ENCODE peak calls at places on chromosomes 11 and 22, in seven cellular contexts. O, E, Y, Q, F, C and Z are unnamed samples. For H3K36me3, the result is how much of the 10 kb centered on the place peaks cover.

GRCh38 chr11:47052576-47052975 is 116.0 kb downstream of the CSTPP1 start:
- DNase-seq in C (no peak), O (no peak), Q (no peak), E (no peak), Y (no peak), F (no peak), Z (no peak)

GRCh38 chr11:128279861-128280260 is 307.5 kb downstream of the ETS1 start:
- DNase-seq in Y (no peak), F (no peak), C (no peak), E (no peak), O (no peak), Q (no peak), Z (no peak)

GRCh38 chr11:331332-332060 is 10.8 kb upstream of the IFITM3 start:
- DNase-seq in F (peak), E (no peak), Q (peak), Y (no peak), O (no peak), C (no peak), Z (peak)

GRCh38 chr11:45083544-45084087 is 62.8 kb upstream of the PRDM11 start:
- DNase-seq in Q (no peak), E (no peak), F (no peak), O (no peak), Y (no peak), C (no peak), Z (no peak)

GRCh38 chr11:116420770-116421528 is 351.8 kb downstream of the BUD13 start:
- DNase-seq in O (peak), Y (no peak), F (peak), E (no peak), C (no peak), Q (no peak), Z (no peak)

GRCh38 chr11:69661413-69661715 is 13.8 kb downstream of the LTO1 start:
- DNase-seq in Y (no peak), Q (no peak), F (no peak), O (no peak), C (no peak), E (no peak), Z (no peak)

GRCh38 chr11:48095779-48096470 is 115.6 kb downstream of the PTPRJ start:
- DNase-seq in Q (no peak), E (no peak), C (no peak), F (no peak), O (no peak), Y (no peak), Z (no peak)

GRCh38 chr11:112293614-112294013 is 33.0 kb upstream of the PLET1 start:
- DNase-seq in E (peak), Q (no peak), O (peak), Y (no peak), F (peak), C (no peak), Z (no peak)

GRCh38 chr11:118910309-118911112 is 15.2 kb downstream of the BCL9L start:
- DNase-seq in F (peak), C (peak), Y (no peak), O (peak), Q (peak), E (peak), Z (peak)

GRCh38 chr22:22397292-22397870 is 111.2 kb downstream of the ZNF280B start:
- DNase-seq in C (no peak), Y (no peak), E (peak), Q (no peak), F (peak), O (no peak), Z (no peak)

GRCh38 chr11:47004595-47005033 is 68.1 kb downstream of the CSTPP1 start:
- DNase-seq in F (peak), C (peak), Y (no peak), E (peak), O (peak), Q (peak), Z (no peak)

GRCh38 chr11:110909331-110909730 is 197.1 kb upstream of the ARHGAP20 start:
- DNase-seq in Y (no peak), F (no peak), O (no peak), Q (no peak), E (no peak), C (no peak), Z (no peak)

GRCh38 chr11:60921259-60921658 is 3.0 kb upstream of the TMEM132A start:
- DNase-seq in C (no peak), Y (no peak), E (no peak), Q (no peak), O (no peak), F (no peak), Z (no peak)

GRCh38 chr22:26743149-26743548 is 85.8 kb downstream of the MIAT start:
- DNase-seq in C (no peak), E (no peak), O (no peak), F (no peak), Y (no peak), Q (no peak), Z (no peak)

GRCh38 chr11:74860743-74861142 is 88.1 kb downstream of the XRRA1 start:
- DNase-seq in Q (no peak), O (no peak), F (no peak), Y (no peak), E (no peak), C (no peak), Z (no peak)

GRCh38 chr11:130049260-130049659 is 20.4 kb upstream of the APLP2 start:
- DNase-seq in E (no peak), C (no peak), F (no peak), Y (no peak), Q (no peak), O (no peak), Z (no peak)

GRCh38 chr11:88313441-88313840 is 24.1 kb downstream of the CTSC start:
- DNase-seq in E (no peak), C (no peak), Q (no peak), O (no peak), F (no peak), Y (no peak), Z (no peak)

GRCh38 chr22:35231585-35232084 is 25.7 kb upstream of the HMGXB4 start:
- DNase-seq in C (peak), Q (peak), E (peak), O (peak), F (no peak), Y (no peak), Z (peak)

GRCh38 chr11:132925825-132926469 is 606.4 kb downstream of the OPCML start:
- DNase-seq in O (no peak), Q (no peak), Y (no peak), E (no peak), C (no peak), F (no peak), Z (no peak)

GRCh38 chr11:86069408-86070086 is 663 bp upstream of the PICALM start:
- DNase-seq in Y (no peak), C (peak), E (peak), Q (peak), F (peak), O (no peak), Z (no peak)

GRCh38 chr11:62573006-62573591 is 592 bp downstream of the EEF1G start:
- DNase-seq in Q (no peak), O (no peak), E (no peak), C (no peak), Y (no peak), F (peak), Z (no peak)

GRCh38 chr22:45007247-45007945 is 2.4 kb downstream of the PHF21B start:
- DNase-seq in F (no peak), E (no peak), C (no peak), Q (peak), Y (no peak), O (no peak), Z (no peak)

GRCh38 chr11:1099519-1100355 is 25.1 kb downstream of the MUC2 start:
- DNase-seq in C (no peak), Y (no peak), O (no peak), Q (no peak), E (no peak), F (no peak), Z (no peak)

GRCh38 chr11:109508185-109508584 is 86.2 kb downstream of the C11orf87 start:
- DNase-seq in O (no peak), Y (no peak), F (no peak), Q (no peak), C (no peak), E (no peak), Z (no peak)

GRCh38 chr22:44497218-44497903 is 672 bp downstream of the RTL6 start:
- DNase-seq in C (peak), Q (no peak), Y (no peak), E (no peak), O (no peak), F (peak), Z (peak)

GRCh38 chr11:113240389-113240788 is 74.0 kb upstream of the TTC12 start:
- DNase-seq in Q (no peak), E (no peak), C (no peak), Y (no peak), F (no peak), O (no peak), Z (no peak)

GRCh38 chr22:39268645-39269044 is 23.9 kb upstream of the PDGFB start:
- DNase-seq in E (no peak), Q (no peak), O (no peak), Y (no peak), C (no peak), F (no peak), Z (no peak)

GRCh38 chr11:62233730-62234129 is 8.3 kb upstream of the SCGB1D2 start:
- DNase-seq in O (no peak), C (no peak), F (no peak), E (no peak), Y (no peak), Q (no peak), Z (no peak)

GRCh38 chr22:35418088-35418487 is 18.1 kb downstream of the MCM5 start:
- DNase-seq in E (no peak), Q (no peak), F (no peak), Y (no peak), C (no peak), O (no peak), Z (no peak)

GRCh38 chr22:46443850-46444389 is 93.5 kb downstream of the CELSR1 start:
- DNase-seq in Y (no peak), E (peak), F (no peak), Q (no peak), C (peak), O (peak), Z (no peak)

GRCh38 chr22:49398646-49399045 is 429.0 kb downstream of the BRD1 start:
- DNase-seq in C (no peak), Q (no peak), E (no peak), Y (no peak), O (peak), F (no peak), Z (peak)

GRCh38 chr22:33909075-33909458 is 11.2 kb downstream of the LARGE1 start:
- DNase-seq in Q (peak), Y (no peak), C (peak), O (no peak), F (peak), E (no peak), Z (no peak)

GRCh38 chr11:11845066-11845465 is 3.3 kb downstream of the USP47 start:
- DNase-seq in E (no peak), Q (no peak), C (no peak), F (no peak), Y (no peak), O (no peak), Z (no peak)

GRCh38 chr11:19739872-19740271 is 27.2 kb downstream of the NAV2 start:
- DNase-seq in O (no peak), F (peak), Y (no peak), C (peak), Q (peak), E (no peak), Z (no peak)

GRCh38 chr11:26905368-26905767 is 88.5 kb upstream of the FIBIN start:
- DNase-seq in Y (no peak), E (no peak), Q (no peak), F (no peak), C (no peak), O (no peak), Z (no peak)

GRCh38 chr11:16924826-16925494 is 89.3 kb downstream of the PLEKHA7 start:
- DNase-seq in Y (no peak), E (peak), F (peak), Q (peak), C (peak), O (peak), Z (no peak)

DNA sequence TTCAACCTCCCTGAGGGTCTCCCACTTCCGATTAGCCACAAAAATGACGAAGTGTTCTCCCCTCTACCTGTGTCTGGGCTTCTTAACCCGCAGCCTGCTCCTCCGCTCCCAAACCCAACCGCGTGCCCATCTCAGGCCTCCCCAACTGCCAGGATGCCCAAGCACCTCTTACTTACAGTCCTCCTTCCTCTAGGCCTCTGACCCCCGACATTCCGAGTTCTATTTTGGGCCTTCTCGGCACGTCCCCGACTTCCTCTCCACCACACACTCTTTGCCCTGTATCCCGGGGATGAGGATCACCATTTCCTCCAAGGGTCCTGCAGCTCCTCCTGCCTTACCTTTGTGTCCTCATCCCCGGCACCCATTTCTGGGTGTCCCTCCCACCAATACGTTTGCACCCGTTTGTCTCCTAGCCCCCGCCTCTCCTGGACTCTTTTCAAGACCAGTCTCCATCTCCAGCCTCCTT is 388 bp upstream of the MUS81 start:
- DNase-seq in E (no peak), C (peak), Y (no peak), O (no peak), Q (no peak), F (no peak), Z (peak)
- TF ChIP-seq POLR2A in E (no peak), C (no peak), Y (no peak), O (no peak), Q (no peak), F (no peak), Z (no peak)

DNA sequence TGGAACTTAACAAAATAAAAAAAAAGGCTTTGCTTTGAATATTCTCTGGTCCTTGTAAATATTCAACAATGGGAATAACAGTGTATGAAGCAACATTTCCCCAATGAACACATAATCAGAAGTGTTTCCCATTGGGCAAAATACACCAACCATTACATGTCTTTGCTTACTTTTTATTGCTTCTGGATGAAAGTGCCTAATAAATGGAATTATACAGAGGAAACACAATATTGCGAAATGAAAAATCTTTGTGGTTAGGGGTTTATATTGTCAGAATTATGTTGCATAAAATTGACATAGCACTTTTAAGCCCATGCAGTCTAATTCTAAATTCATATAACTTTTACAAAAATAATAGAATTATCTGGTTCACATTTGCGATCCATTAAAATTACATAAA is 386.4 kb downstream of the DCDC1 start:
- DNase-seq in Y (no peak), Q (no peak), C (no peak), F (no peak), E (no peak), O (no peak), Z (no peak)
- H3K36me3 ChIP-seq in Y (under half), Q (under half), C (under half), F (under half), E (under half), O (under half), Z (under half)

DNA sequence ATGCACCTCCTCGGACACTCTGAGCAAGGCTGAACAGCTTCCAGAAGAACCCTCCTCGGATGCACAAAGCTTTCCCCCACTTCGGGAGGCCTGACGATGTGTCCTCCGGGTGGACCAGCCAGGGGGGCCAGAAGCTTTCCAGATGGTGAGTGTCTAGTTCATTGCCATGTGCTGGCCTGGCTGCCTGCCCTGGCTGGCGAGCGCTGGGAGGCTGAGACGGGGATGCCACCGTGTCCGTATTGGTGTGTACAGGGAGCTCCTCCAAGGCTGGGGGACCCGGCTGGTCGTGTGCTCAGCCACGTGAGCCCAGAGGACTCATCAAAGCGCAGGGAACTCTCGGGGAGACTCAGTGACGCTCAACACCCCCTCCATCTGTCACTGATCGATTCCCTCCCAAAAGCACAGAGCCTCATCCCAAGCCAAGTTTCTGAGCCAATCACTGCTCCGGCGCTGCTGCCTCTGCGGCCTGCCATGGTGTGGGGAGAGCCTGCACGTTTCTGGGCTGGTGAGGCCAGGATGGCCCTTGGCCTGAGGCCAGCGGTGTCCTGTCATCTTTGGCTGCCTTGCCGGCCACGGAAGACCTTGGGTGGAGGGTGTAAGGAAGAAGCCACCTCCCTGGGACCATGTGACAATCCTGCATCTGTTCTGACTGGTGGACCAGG is 423.7 kb downstream of the SHANK2 start:
- DNase-seq in O (no peak), C (peak), E (no peak), Y (no peak), Q (no peak), F (peak), Z (no peak)
- TF ChIP-seq POLR2A in O (no peak), C (no peak), E (no peak), Y (no peak), Q (no peak), F (no peak), Z (no peak)

GRCh38 chr11:65718964-65719492 is 1.6 kb downstream of the RNASEH2C start:
- DNase-seq in C (no peak), Y (no peak), Q (no peak), O (peak), E (no peak), F (no peak), Z (no peak)

GRCh38 chr11:65720237-65720934 is at the start of gene RNASEH2C:
- DNase-seq in O (peak), E (peak), Y (no peak), C (peak), Q (peak), F (peak), Z (peak)

GRCh38 chr11:65718531-65718930 is 2.1 kb downstream of the RNASEH2C start:
- DNase-seq in F (no peak), Y (no peak), O (no peak), Q (no peak), C (no peak), E (no peak), Z (no peak)

GRCh38 chr11:65717906-65718305 is 2.7 kb downstream of the RNASEH2C start:
- DNase-seq in O (no peak), Q (no peak), F (no peak), E (no peak), C (no peak), Y (no peak), Z (no peak)

DNA sequence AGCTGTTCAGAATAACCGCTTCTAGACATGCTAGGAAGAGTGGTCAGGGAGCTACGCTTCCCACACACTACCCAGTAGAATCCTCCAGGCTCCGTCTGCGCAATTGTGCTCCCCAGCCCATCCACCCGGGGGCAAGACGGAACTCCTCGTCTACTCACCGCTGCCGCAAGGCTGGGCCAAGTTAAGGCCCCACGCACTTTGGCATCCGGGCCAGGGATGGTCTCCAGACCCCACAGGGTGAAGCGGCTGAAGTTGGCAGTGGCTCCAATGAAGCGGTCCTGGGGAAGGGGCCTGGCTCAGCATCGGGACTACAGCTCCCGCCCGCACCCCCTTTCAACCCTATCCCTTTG is 736 bp downstream of the RNASEH2C start:
- DNase-seq in Q (peak), E (no peak), C (no peak), Y (no peak), F (no peak), O (no peak), Z (no peak)
- H3K36me3 ChIP-seq in Q (under half), E (under half), C (under half), Y (under half), F (under half), O (under half), Z (under half)

GRCh38 chr11:33869511-33870422 is 22.1 kb downstream of the LMO2 start:
- DNase-seq in E (peak), O (no peak), C (peak), Q (no peak), F (no peak), Y (no peak), Z (peak)

GRCh38 chr11:33877029-33877428 is 14.8 kb downstream of the LMO2 start:
- DNase-seq in Y (no peak), E (no peak), C (no peak), Q (no peak), O (no peak), F (no peak), Z (peak)

GRCh38 chr11:33874910-33875490 is 16.9 kb downstream of the LMO2 start:
- DNase-seq in O (no peak), E (no peak), Q (no peak), C (no peak), Y (no peak), F (no peak), Z (peak)

GRCh38 chr11:33875621-33876294 is 16.1 kb downstream of the LMO2 start:
- DNase-seq in F (no peak), C (no peak), Y (no peak), Q (no peak), E (no peak), O (no peak), Z (peak)
- TF ChIP-seq POLR2A in F (no peak), C (no peak), Y (no peak), Q (no peak), E (no peak), O (no peak), Z (no peak)

GRCh38 chr11:10798330-10798980 is 10.3 kb downstream of the EIF4G2 start:
- DNase-seq in C (no peak), F (no peak), O (no peak), E (no peak), Y (no peak), Q (no peak), Z (no peak)

GRCh38 chr11:10803676-10804075 is 5.0 kb downstream of the EIF4G2 start:
- DNase-seq in C (no peak), Q (no peak), F (no peak), Y (no peak), O (no peak), E (no peak), Z (no peak)

GRCh38 chr11:10796191-10796590 is 12.5 kb downstream of the EIF4G2 start:
- DNase-seq in O (no peak), Y (no peak), C (no peak), Q (no peak), E (no peak), F (no peak), Z (no peak)

GRCh38 chr11:10797561-10797960 is 11.2 kb downstream of the EIF4G2 start:
- DNase-seq in E (no peak), C (no peak), Y (no peak), F (no peak), O (no peak), Q (no peak), Z (no peak)

DNA sequence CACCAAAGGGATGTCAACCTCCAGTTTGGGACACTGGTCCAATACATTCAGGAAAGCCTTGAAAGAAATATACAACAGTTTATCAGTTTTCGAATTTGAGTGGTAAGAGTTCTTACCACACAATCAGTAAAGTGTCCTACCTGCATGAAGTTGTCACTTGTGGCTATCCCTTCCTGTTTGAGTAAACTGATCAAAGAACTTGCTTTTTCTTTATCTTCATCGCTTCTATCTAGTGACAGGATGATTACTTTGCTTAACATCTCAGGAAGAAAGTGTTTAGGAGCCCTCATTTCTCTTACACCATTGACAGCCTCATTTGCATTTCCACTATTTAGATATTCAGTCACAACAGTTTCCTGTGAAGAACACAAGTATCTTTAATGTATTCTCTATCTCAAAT is 8.4 kb downstream of the EIF4G2 start:
- DNase-seq in C (no peak), O (no peak), F (no peak), Y (no peak), E (no peak), Q (no peak), Z (no peak)
- H3K36me3 ChIP-seq in C (half or more), O (half or more), F (half or more), Y (half or more), E (half or more), Q (under half), Z (half or more)